ENCODE peak calls at places on chromosomes 1 and 21, in six cellular contexts. R is GM23338, N is endothelial cell of umbilical vein, X is HepG2, Y is hepatocyte, U is IMR-90. F is an unnamed sample. For H3K27me3 and H4K20me1, the result is how much of the 10 kb centered on the place peaks cover.

GRCh38 chr1:88013485-88013884 is 670.6 kb upstream of the PKN2 start:
- DNase-seq in R (no peak), N (peak), X (no peak), Y (no peak), U (no peak), F (no peak)

GRCh38 chr1:196678510-196678884 is 26.7 kb downstream of the CFH start:
- DNase-seq in R (no peak), X (no peak), Y (no peak), U (peak), N (no peak), F (no peak)

GRCh38 chr1:236193184-236193583 is 50.8 kb downstream of the GPR137B start:
- DNase-seq in R (no peak), N (no peak), Y (no peak), X (no peak), U (peak), F (no peak)

GRCh38 chr1:110773813-110774212 is 99.1 kb upstream of the KCNA3 start:
- DNase-seq in N (no peak), R (no peak), X (no peak), Y (no peak), U (no peak), F (no peak)

GRCh38 chr1:121544500-121544899 is 359.7 kb downstream of the SRGAP2C start:
- DNase-seq in R (no peak), N (no peak), Y (no peak), X (no peak), U (no peak), F (no peak)

GRCh38 chr1:155208656-155209372 is at the start of gene MTX1:
- DNase-seq in Y (peak), X (peak), U (peak), N (peak), R (peak), F (peak)

GRCh38 chr1:174740248-174740990 is 259.3 kb upstream of the CACYBP start:
- DNase-seq in X (peak), U (peak), R (no peak), Y (peak), N (no peak), F (peak)

GRCh38 chr1:115310821-115311220 is 27.2 kb downstream of the NGF start:
- DNase-seq in N (no peak), U (no peak), X (no peak), Y (no peak), R (no peak), F (no peak)

GRCh38 chr21:32770514-32771133 is 931 bp downstream of the PAXBP1 start:
- DNase-seq in Y (peak), N (peak), X (peak), U (peak), R (no peak), F (no peak)

GRCh38 chr1:92488832-92489231 is 2.1 kb upstream of the GFI1 start:
- DNase-seq in N (no peak), X (no peak), R (no peak), Y (no peak), U (no peak), F (no peak)

GRCh38 chr1:31627930-31628421 is 10.5 kb downstream of the HCRTR1 start:
- DNase-seq in Y (no peak), N (no peak), X (no peak), U (no peak), R (no peak), F (no peak)

GRCh38 chr1:27686223-27686990 is 14.4 kb upstream of the IFI6 start:
- DNase-seq in X (no peak), N (no peak), Y (peak), R (peak), U (no peak), F (peak)

GRCh38 chr1:179269071-179269470 is 24.5 kb upstream of the SOAT1 start:
- DNase-seq in U (no peak), X (no peak), Y (no peak), N (no peak), R (no peak), F (no peak)

GRCh38 chr1:222606757-222607156 is 11.1 kb upstream of the MIA3 start:
- DNase-seq in R (no peak), X (no peak), U (no peak), N (no peak), Y (no peak), F (no peak)

GRCh38 chr21:26067836-26068401 is 102.7 kb downstream of the APP start:
- DNase-seq in X (no peak), Y (no peak), R (no peak), N (peak), U (no peak), F (no peak)

GRCh38 chr1:15090373-15090772 is 63.2 kb upstream of the TMEM51 start:
- DNase-seq in Y (peak), U (no peak), X (peak), R (peak), N (peak), F (peak)

GRCh38 chr21:35857082-35857481 is 203.2 kb downstream of the SETD4 start:
- DNase-seq in Y (peak), U (no peak), R (no peak), N (no peak), X (no peak), F (no peak)

GRCh38 chr1:233780049-233780448 is 124.4 kb upstream of the SLC35F3 start:
- DNase-seq in Y (no peak), U (no peak), X (no peak), R (no peak), N (no peak), F (no peak)

GRCh38 chr1:229664133-229664689 is 38.2 kb downstream of the URB2 start:
- DNase-seq in X (no peak), U (peak), R (no peak), N (peak), Y (peak), F (no peak)

GRCh38 chr1:246971322-246971721 is 36.5 kb downstream of the ZNF695 start:
- DNase-seq in N (peak), X (peak), U (peak), R (peak), Y (peak), F (peak)

GRCh38 chr1:29290414-29290980 is 54.2 kb downstream of the PTPRU start:
- DNase-seq in X (no peak), Y (peak), N (no peak), R (no peak), U (peak), F (no peak)

GRCh38 chr1:236795035-236795756 is at the start of gene MTR:
- DNase-seq in U (peak), Y (peak), X (peak), N (peak), R (peak), F (peak)

GRCh38 chr1:183711691-183712401 is 58.7 kb upstream of the APOBEC4 start:
- DNase-seq in X (no peak), N (peak), U (peak), Y (peak), R (no peak), F (no peak)

GRCh38 chr1:167056529-167057296 is 33.5 kb downstream of the GPA33 start:
- DNase-seq in N (no peak), Y (no peak), X (no peak), U (no peak), R (peak), F (no peak)

GRCh38 chr1:220879509-220880366 is 495 bp downstream of the HLX start:
- DNase-seq in Y (peak), R (peak), U (peak), X (no peak), N (peak), F (no peak)

GRCh38 chr1:53274541-53275185 is 36.3 kb upstream of the MAGOH start:
- DNase-seq in X (no peak), R (no peak), Y (no peak), N (no peak), U (no peak), F (no peak)

GRCh38 chr1:35386290-35386689 is 117.8 kb downstream of the ZMYM4 start:
- DNase-seq in Y (no peak), X (no peak), R (peak), U (no peak), N (no peak), F (no peak)

GRCh38 chr1:226308723-226309397 is at the start of gene LIN9:
- DNase-seq in Y (peak), X (peak), U (peak), R (peak), N (peak), F (peak)

GRCh38 chr1:197660389-197660788 is 114.9 kb downstream of the DENND1B start:
- DNase-seq in R (no peak), X (no peak), U (no peak), Y (no peak), N (no peak), F (no peak)

GRCh38 chr1:118960026-118960561 is 28.0 kb downstream of the TBX15 start:
- DNase-seq in R (peak), X (no peak), Y (peak), U (no peak), N (no peak), F (no peak)

GRCh38 chr1:155860939-155861496 is 1.7 kb downstream of the SYT11 start:
- DNase-seq in U (no peak), Y (no peak), N (peak), X (no peak), R (peak), F (no peak)

GRCh38 chr1:116971481-116971880 is 30.1 kb upstream of the CD101 start:
- DNase-seq in Y (no peak), X (no peak), U (no peak), R (no peak), N (no peak), F (no peak)

GRCh38 chr1:978069-978834 is 3.6 kb downstream of the PERM1 start:
- DNase-seq in N (no peak), Y (no peak), U (no peak), R (no peak), X (no peak), F (no peak)

GRCh38 chr1:185603158-185603557 is 131.0 kb upstream of the HMCN1 start:
- DNase-seq in U (no peak), Y (no peak), X (no peak), R (no peak), N (no peak), F (no peak)

GRCh38 chr1:26019641-26020315 is 1.8 kb upstream of the EXTL1 start:
- DNase-seq in U (peak), Y (no peak), X (no peak), N (no peak), R (no peak), F (peak)

GRCh38 chr1:222592171-222592570 is 2.4 kb upstream of the TAF1A start:
- DNase-seq in U (peak), R (no peak), Y (no peak), X (no peak), N (no peak), F (no peak)

GRCh38 chr1:192807221-192807967 is 1.4 kb upstream of the RGS2 start:
- DNase-seq in X (no peak), Y (no peak), U (peak), N (peak), R (no peak), F (no peak)

GRCh38 chr1:91655912-91656449 is 155.3 kb downstream of the CDC7 start:
- DNase-seq in Y (no peak), U (no peak), X (no peak), R (no peak), N (no peak), F (no peak)

GRCh38 chr1:160342520-160342919 is 530 bp downstream of the COPA start:
- DNase-seq in U (no peak), X (no peak), N (peak), Y (peak), R (no peak), F (no peak)

DNA sequence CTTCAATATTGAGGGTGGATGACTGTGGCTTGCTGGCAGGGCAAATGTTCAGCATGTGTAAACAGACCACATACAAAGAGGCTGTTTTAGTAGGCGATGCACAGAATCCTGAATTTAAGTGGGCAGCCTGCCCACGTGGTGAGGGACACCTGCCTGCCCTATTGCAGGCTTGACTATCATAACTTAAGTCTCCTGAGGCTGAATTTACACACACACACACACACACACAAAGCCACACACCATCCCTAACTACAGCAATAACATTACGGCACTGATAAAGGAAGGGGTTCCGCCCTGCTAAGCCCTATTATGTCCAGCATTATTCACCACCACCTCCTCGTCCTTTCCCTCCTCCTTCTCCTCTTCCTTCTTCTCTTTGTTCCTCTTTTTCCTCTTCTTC is 15.9 kb downstream of the SYT2 start:
- DNase-seq in Y (no peak), U (no peak), X (no peak), R (no peak), N (no peak), F (no peak)
- H3K27me3 ChIP-seq in Y (under half), U (half or more), X (under half), R (under half), N (under half), F (half or more)

DNA sequence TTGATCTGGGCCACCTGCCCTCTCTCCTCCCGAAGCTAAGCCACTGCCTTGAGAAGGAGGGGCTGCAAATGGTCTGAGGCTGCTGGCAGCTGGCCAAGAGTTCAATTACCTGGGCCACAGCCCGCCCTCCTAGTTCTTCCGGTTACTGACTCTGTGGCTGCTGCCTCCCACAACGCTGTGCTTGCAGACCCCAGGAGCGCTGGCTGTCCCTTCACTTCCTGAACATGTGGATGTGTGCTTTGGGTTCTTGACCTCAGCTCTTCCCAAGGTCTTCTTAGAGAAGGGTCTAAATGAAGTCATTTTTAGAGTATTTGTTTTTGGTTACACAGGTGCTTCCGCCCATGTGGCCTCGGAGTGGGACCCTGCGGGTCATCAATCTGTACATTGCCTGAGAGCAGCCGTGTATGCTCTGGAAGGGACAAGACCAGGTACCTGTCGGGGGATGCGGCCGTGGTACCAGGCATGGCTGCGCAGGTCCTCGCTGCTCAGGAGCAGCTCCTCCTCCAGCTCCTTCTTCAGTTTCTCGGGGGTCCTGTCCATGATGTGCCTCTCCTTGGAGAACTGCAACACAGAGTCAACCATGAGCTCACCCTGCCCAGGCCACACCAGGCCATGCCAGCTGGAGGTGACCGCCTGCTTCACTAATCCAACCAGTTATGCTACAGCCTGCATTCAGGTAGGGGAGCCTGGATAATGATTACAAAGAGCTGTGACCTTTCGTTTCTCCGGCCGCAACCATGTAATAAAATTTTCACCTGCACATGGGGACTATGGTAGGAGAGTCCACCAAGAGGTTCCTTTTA is 89.6 kb downstream of the BCAR3 start:
- DNase-seq in N (no peak), U (no peak), Y (peak), R (no peak), X (peak), F (peak)
- H4K20me1 ChIP-seq in N (under half), U (half or more), Y (under half), R (under half), X (under half), F (half or more)

GRCh38 chr1:84768634-84769033 is 78.4 kb upstream of the SSX2IP start:
- DNase-seq in U (no peak), X (no peak), Y (no peak), R (no peak), N (no peak), F (no peak)
- H3K27me3 ChIP-seq in U (under half), X (under half), Y (under half), R (under half), N (under half), F (under half)

DNA sequence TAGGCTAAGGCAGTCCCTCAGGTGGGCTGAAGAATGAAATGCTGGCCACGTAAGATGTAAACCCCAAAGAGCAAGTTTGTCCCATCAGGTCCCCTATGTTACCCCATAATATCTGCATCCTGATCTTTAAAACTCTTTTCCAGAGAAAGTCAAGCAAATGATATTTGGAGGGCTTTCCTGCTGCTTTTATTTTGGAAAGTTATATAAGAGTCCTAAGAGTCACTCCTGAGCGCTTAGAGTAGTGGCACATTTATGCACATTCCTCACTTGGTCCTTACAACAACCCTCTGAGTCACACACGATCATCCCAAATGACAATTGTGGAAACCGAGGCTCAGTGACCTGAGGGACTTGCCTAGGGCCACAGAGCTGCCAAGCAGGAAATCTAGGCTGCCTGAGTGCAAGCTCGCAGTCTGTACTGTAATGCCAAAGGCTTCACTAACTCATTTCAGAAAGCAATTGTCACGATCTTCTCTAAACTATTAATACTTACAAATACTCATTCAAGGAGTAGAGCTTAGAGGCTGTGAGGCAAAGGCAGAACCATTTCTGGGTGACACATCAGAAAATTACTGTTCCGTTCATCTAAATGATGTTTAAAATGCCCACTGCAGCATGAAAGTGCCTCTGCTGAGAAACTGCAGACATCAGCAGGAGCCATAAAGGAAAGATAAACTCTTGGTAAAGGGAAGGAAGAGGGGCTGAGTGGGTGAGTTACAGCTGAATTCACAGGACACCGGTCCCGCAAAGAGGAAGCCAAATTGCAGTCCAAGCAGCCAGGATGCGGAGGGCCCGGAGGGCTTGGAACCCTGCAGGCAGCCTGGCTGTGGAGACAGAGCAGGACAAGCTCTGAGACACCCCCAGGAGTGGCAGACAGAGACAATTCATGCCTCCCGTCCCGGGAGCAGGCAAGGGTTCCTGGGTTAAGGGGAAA is 30.8 kb downstream of the CAPZB start:
- DNase-seq in U (no peak), Y (no peak), R (no peak), N (no peak), X (no peak), F (no peak)
- H4K20me1 ChIP-seq in U (half or more), Y (half or more), R (half or more), N (under half), X (under half), F (under half)

GRCh38 chr1:212688338-212689047 is 11.1 kb downstream of the BATF3 start:
- DNase-seq in Y (peak), R (no peak), X (no peak), N (no peak), U (peak), F (no peak)

GRCh38 chr1:212686069-212686468 is 13.6 kb downstream of the BATF3 start:
- DNase-seq in X (no peak), U (no peak), Y (no peak), R (no peak), N (no peak), F (no peak)

GRCh38 chr1:212686591-212686990 is 13.0 kb downstream of the BATF3 start:
- DNase-seq in R (no peak), Y (no peak), N (no peak), X (no peak), U (no peak), F (no peak)

GRCh38 chr1:212689196-212689710 is 10.4 kb downstream of the BATF3 start:
- DNase-seq in U (no peak), R (no peak), N (no peak), X (no peak), Y (no peak), F (no peak)

DNA sequence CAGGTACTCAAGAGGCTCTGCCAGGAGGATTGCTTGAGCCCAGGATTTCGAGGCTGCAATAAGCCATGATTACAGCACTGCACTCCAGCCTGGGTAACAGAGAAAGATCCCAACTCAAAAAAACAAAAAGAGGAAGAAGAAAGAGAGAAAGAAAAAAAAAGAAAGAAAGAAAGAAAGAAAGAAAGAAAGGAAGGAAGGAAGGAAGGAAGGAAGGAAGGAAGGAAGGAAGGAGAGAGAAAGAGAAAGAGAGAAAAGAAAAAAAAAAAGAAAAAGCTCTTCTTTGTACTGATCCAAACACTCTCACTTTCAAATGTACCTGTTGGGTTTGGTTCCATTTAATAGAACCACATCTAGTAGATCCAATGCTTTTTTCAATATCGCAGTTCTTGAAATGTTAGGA is 11.8 kb downstream of the BATF3 start:
- DNase-seq in X (no peak), R (no peak), N (no peak), Y (no peak), U (no peak), F (no peak)
- H3K27me3 ChIP-seq in X (half or more), R (under half), N (under half), Y (under half), U (under half), F (half or more)

GRCh38 chr1:19372602-19373001 is 60.5 kb downstream of the SLC66A1 start:
- DNase-seq in R (no peak), X (no peak), N (no peak), U (no peak), Y (no peak), F (no peak)
- H4K20me1 ChIP-seq in R (under half), X (under half), N (under half), U (half or more), Y (under half), F (under half)

F was measured in PC-9.